ENCODE peak calls at places on chromosomes 16 and 17, in eight cellular contexts. U is AG10803, Y is adrenal gland, X is astrocyte of the spinal cord, Z is kidney epithelial cell, N is ovary, A is Panc1, B is cardiac fibroblast. E is an unnamed sample.

GRCh38 chr16:12315330-12316138 is 339.0 kb downstream of the SNX29 start:
- DNase-seq in Y (no peak), B (no peak), X (no peak), N (no peak), Z (no peak), A (no peak), U (no peak), E (no peak)

GRCh38 chr17:18258356-18259038 is at the start of gene FLII:
- DNase-seq in A (no peak), Y (peak; percentile 45), N (peak; percentile 54), U (peak; percentile 46), B (peak; percentile 29), X (no peak), Z (no peak), E (peak; percentile 16)

GRCh38 chr17:49101054-49101534 is 31.5 kb upstream of the B4GALNT2 start:
- DNase-seq in N (no peak), U (no peak), Z (no peak), A (no peak), Y (no peak), X (peak; percentile 73), B (peak; percentile 39), E (peak; percentile 60)

GRCh38 chr16:67161595-67162058 is 1.9 kb downstream of the FBXL8 start:
- DNase-seq in B (no peak), U (no peak), A (no peak), X (no peak), Z (no peak), Y (peak; percentile 70), N (no peak), E (no peak)

GRCh38 chr16:11562941-11563340 is 23.8 kb downstream of the LITAF start:
- DNase-seq in X (no peak), A (no peak), Z (no peak), N (no peak), Y (no peak), U (no peak), B (no peak), E (no peak)

GRCh38 chr16:85252014-85252413 is 139.7 kb upstream of the CIBAR2 start:
- DNase-seq in Y (no peak), Z (no peak), U (no peak), N (no peak), X (no peak), A (no peak), B (no peak), E (no peak)

GRCh38 chr17:1972429-1973160 is 52.5 kb downstream of the RTN4RL1 start:
- DNase-seq in Z (no peak), Y (peak; percentile 31), B (peak; percentile 35), X (no peak), A (no peak), N (no peak), U (no peak), E (peak; percentile 50)

GRCh38 chr17:56812971-56813388 is 20.7 kb downstream of the C17orf67 start:
- DNase-seq in U (no peak), N (no peak), A (no peak), Z (no peak), B (no peak), X (no peak), Y (no peak), E (no peak)

GRCh38 chr17:75480281-75480680 is 23.8 kb downstream of the TMEM94 start:
- DNase-seq in Y (no peak), Z (no peak), B (no peak), A (no peak), U (no peak), N (no peak), X (no peak), E (no peak)

GRCh38 chr17:50904522-50905459 is 38.6 kb upstream of the TOB1 start:
- DNase-seq in Y (no peak), Z (no peak), B (peak; percentile 51), A (no peak), N (peak; percentile 50), X (peak; percentile 59), U (peak; percentile 25), E (peak; percentile 23)

GRCh38 chr16:21554795-21555585 is 44.4 kb upstream of the METTL9 start:
- DNase-seq in U (peak; percentile 70), Y (peak; percentile 86), X (peak; percentile 64), B (peak; percentile 79), A (peak; percentile 36), N (peak; percentile 86), Z (peak; percentile 23), E (peak; percentile 80)

GRCh38 chr17:17913695-17914332 is 58.4 kb downstream of the TOM1L2 start:
- DNase-seq in N (peak; percentile 77), U (peak; percentile 87), A (no peak), Z (peak; percentile 85), B (peak; percentile 81), Y (peak; percentile 91), X (peak; percentile 95), E (peak; percentile 91)

GRCh38 chr16:70018254-70018653 is 67.1 kb downstream of the CLEC18A start:
- DNase-seq in X (no peak), N (no peak), B (peak; percentile 15), Y (no peak), U (peak; percentile 4), Z (no peak), A (no peak), E (peak; percentile 49)

GRCh38 chr17:61354895-61355294 is 44.7 kb upstream of the TBX2 start:
- DNase-seq in N (no peak), U (no peak), A (no peak), X (no peak), Y (no peak), B (no peak), Z (no peak), E (no peak)

GRCh38 chr16:68778551-68779231 is 41.6 kb downstream of the CDH1 start:
- DNase-seq in A (no peak), Y (no peak), N (no peak), X (no peak), B (no peak), U (no peak), Z (no peak), E (peak; percentile 32)

GRCh38 chr16:62194828-62195227 is 158.6 kb upstream of the CDH8 start:
- DNase-seq in B (no peak), Y (no peak), X (no peak), Z (no peak), N (no peak), U (no peak), A (no peak), E (no peak)

GRCh38 chr17:49752508-49752907 is 11.4 kb downstream of the FAM117A start:
- DNase-seq in Y (no peak), A (no peak), U (no peak), X (no peak), Z (no peak), N (no peak), B (no peak), E (no peak)

GRCh38 chr16:79677799-79678525 is 77.4 kb upstream of the MAF start:
- DNase-seq in A (no peak), Z (no peak), N (no peak), Y (no peak), X (peak; percentile 15), B (no peak), U (no peak), E (no peak)

GRCh38 chr17:7016406-7016805 is 4.0 kb downstream of the RNASEK start:
- DNase-seq in Y (no peak), A (no peak), B (no peak), X (no peak), Z (no peak), N (no peak), U (no peak), E (no peak)

GRCh38 chr17:7018331-7018964 is 4.4 kb upstream of the BCL6B start:
- DNase-seq in Y (peak; percentile 90), X (no peak), B (no peak), A (no peak), N (peak; percentile 87), Z (no peak), U (peak; percentile 60), E (no peak)

GRCh38 chr17:7016886-7017826 is 4.7 kb downstream of the RNASEK start:
- DNase-seq in N (no peak), Y (peak; percentile 35), Z (no peak), B (no peak), U (no peak), A (no peak), X (no peak), E (no peak)

GRCh38 chr17:7019406-7019805 is 3.4 kb upstream of the BCL6B start:
- DNase-seq in X (no peak), B (no peak), Y (no peak), N (peak; percentile 60), A (no peak), U (no peak), Z (no peak), E (no peak)

DNA sequence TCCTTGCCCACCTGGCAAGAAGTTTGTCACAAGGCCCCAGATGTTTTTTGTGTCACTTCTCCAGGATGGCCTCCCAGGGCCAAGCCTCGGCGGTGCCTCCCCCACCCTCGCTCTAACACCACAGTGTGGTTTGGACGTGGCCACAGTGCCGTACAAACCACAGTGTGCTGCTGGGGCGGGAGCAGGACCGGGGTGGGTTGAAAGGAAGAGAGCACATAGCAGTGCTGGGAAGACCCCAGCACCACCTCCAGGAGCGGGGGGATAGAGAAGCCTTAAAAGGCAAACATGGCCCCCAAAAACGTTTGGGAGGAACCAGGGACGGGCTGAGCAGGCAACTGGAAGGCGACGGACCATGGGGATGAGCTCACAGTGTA is 5.0 kb upstream of the BCL6B start:
- DNase-seq in U (no peak), Y (no peak), Z (no peak), B (no peak), A (no peak), X (no peak), N (peak; percentile 34), E (no peak)
- H3K4me3 ChIP-seq in U (no peak overlapping the region), Y (peak overlapping the region; percentile 66), Z (no peak overlapping the region), B (no peak overlapping the region), A (no peak overlapping the region), X (no peak overlapping the region), N (peak overlapping the region; percentile 63), E (no peak overlapping the region)

GRCh38 chr17:72514888-72515287 is 394.1 kb downstream of the SOX9 start:
- DNase-seq in Z (no peak), Y (no peak), A (no peak), N (peak; percentile 41), U (peak; percentile 33), B (peak; percentile 85), X (peak; percentile 91), E (peak; percentile 80)
- H3K4me3 ChIP-seq in Z (no peak overlapping the region), Y (no peak overlapping the region), A (peak overlapping the region; percentile 53), N (no peak overlapping the region), U (no peak overlapping the region), B (no peak overlapping the region), X (no peak overlapping the region), E (peak overlapping the region; percentile 25)

GRCh38 chr17:9020824-9021157 is 519 bp upstream of the NTN1 start:
- DNase-seq in B (no peak), A (no peak), U (no peak), Z (no peak), Y (no peak), N (no peak), X (no peak), E (no peak)
- H3K4me3 ChIP-seq in B (peak overlapping the region; percentile 50), A (peak overlapping the region; percentile 41), U (peak overlapping the region; percentile 54), Z (peak overlapping the region; percentile 40), Y (peak overlapping the region; percentile 76), N (peak overlapping the region; percentile 62), X (peak overlapping the region; percentile 44), E (peak overlapping the region; percentile 48)

DNA sequence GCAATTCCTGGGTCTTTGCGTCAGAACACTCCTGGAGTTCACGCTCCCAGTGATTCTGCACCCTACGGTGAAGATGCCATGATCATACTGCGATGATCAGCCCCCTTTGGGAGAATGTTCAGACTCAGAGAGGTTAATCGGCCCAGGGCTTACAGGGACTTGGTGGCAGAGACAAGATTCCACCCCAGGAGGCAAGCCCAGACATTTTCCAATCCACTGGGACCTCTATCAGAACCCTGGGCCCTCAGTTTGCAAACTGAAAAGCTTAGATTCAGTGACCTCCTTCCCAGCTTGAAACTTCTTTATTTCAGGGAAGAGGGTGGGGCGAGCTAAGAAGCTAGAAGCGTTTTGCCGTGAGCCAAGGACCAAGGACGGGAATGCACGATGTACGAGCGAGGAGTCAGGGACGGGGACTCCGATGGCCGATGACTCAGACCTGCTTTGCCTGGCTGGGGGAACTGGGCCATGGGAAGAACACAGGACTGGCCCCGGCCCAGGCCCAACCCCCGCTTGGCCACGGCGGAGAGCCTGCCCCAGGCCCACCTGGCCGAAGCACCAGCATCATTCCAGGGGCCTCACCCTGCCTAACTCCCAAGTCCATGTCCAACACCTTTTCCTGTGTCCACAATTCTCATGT is 34.7 kb downstream of the SOCS3 start:
- DNase-seq in U (peak; percentile 75), B (peak; percentile 79), A (no peak), N (peak; percentile 61), X (peak; percentile 75), Y (peak; percentile 85), Z (no peak), E (peak; percentile 74)
- H3K4me3 ChIP-seq in U (peak overlapping the region; percentile 1), B (no peak overlapping the region), A (no peak overlapping the region), N (no peak overlapping the region), X (no peak overlapping the region), Y (no peak overlapping the region), Z (no peak overlapping the region), E (no peak overlapping the region)

E was measured in choroid plexus epithelial cell.